ENCODE peak calls at places on chromosomes 1 and 21, in eight cellular contexts. X is psoas muscle, L is left lung, O is breast epithelium, N is left ventricle myocardium inferior, P is aorta, Z is OCI-LY7, B is uterus. S is an unnamed sample.

GRCh38 chr1:8159470-8160024 is 133.4 kb upstream of the ERRFI1 start:
- DNase-seq in P (no peak), O (no peak), N (no peak), B (no peak), L (no peak), X (no peak), Z (no peak), S (no peak)

GRCh38 chr1:2606806-2607680 is 20.5 kb downstream of the PRXL2B start:
- DNase-seq in N (no peak), P (no peak), O (no peak), X (no peak), L (peak), Z (no peak), B (no peak), S (no peak)

GRCh38 chr1:59022199-59022598 is 238.4 kb upstream of the JUN start:
- DNase-seq in N (no peak), Z (no peak), L (no peak), O (no peak), X (no peak), P (no peak), B (no peak), S (no peak)

GRCh38 chr1:24683713-24684162 is 40.6 kb downstream of the SRRM1 start:
- DNase-seq in B (peak), Z (no peak), L (no peak), X (no peak), N (no peak), O (no peak), P (no peak), S (peak)

GRCh38 chr21:34886554-34887385 is 162.3 kb downstream of the RUNX1 start:
- DNase-seq in P (peak), Z (no peak), X (peak), N (peak), O (no peak), B (no peak), L (peak), S (peak)

GRCh38 chr1:42767510-42767924 is 468 bp downstream of the C1orf50 start:
- DNase-seq in P (no peak), O (no peak), X (no peak), L (no peak), N (no peak), Z (no peak), B (no peak), S (no peak)

GRCh38 chr1:41851589-41851988 is 67.1 kb downstream of the HIVEP3 start:
- DNase-seq in L (no peak), Z (no peak), P (no peak), B (no peak), N (no peak), O (no peak), X (no peak), S (peak)

GRCh38 chr1:8315573-8316475 is 2.1 kb upstream of the SLC45A1 start:
- DNase-seq in B (no peak), Z (no peak), L (no peak), O (no peak), X (no peak), P (no peak), N (no peak), S (no peak)

GRCh38 chr1:153040950-153041631 is at the start of gene SPRR2D:
- DNase-seq in L (no peak), X (no peak), P (no peak), B (no peak), Z (no peak), N (no peak), O (no peak), S (no peak)

GRCh38 chr1:30088594-30089556 is 634.5 kb downstream of the MATN1 start:
- DNase-seq in O (no peak), B (no peak), L (no peak), X (no peak), N (peak), P (no peak), Z (no peak), S (no peak)

GRCh38 chr1:14970799-14971141 is 182.8 kb upstream of the TMEM51 start:
- DNase-seq in P (no peak), L (no peak), O (no peak), N (no peak), X (no peak), B (no peak), Z (no peak), S (no peak)

GRCh38 chr1:205013683-205014367 is 29.2 kb upstream of the CNTN2 start:
- DNase-seq in N (peak), Z (no peak), B (peak), O (peak), L (no peak), X (no peak), P (no peak), S (peak)

GRCh38 chr1:43065191-43065590 is 106.5 kb upstream of the SLC2A1 start:
- DNase-seq in Z (no peak), L (peak), P (no peak), O (peak), N (no peak), X (no peak), B (no peak), S (no peak)

GRCh38 chr1:51313268-51313852 is 17.0 kb downstream of the TTC39A start:
- DNase-seq in N (no peak), O (no peak), Z (no peak), P (no peak), X (no peak), B (no peak), L (no peak), S (no peak)

GRCh38 chr1:109466440-109467300 is at the start of gene SYPL2:
- DNase-seq in Z (no peak), B (peak), L (peak), N (peak), P (peak), X (peak), O (no peak), S (no peak)

GRCh38 chr1:10178602-10179407 is 31.6 kb upstream of the KIF1B start:
- DNase-seq in L (no peak), Z (no peak), X (no peak), N (no peak), O (no peak), P (no peak), B (no peak), S (no peak)

GRCh38 chr1:156591432-156592157 is at the start of gene NAXE:
- DNase-seq in B (peak), P (peak), X (peak), L (peak), N (peak), O (peak), Z (peak), S (peak)

GRCh38 chr1:182056596-182057366 is 4.7 kb downstream of the ZNF648 start:
- DNase-seq in P (no peak), L (peak), N (no peak), X (no peak), O (no peak), Z (no peak), B (no peak), S (no peak)

GRCh38 chr1:113456967-113457366 is 66.7 kb downstream of the MAGI3 start:
- DNase-seq in O (peak), X (no peak), Z (no peak), P (peak), L (no peak), N (no peak), B (peak), S (peak)

GRCh38 chr21:35753308-35753707 is 307.0 kb downstream of the SETD4 start:
- DNase-seq in O (no peak), P (no peak), N (no peak), Z (no peak), B (no peak), X (no peak), L (no peak), S (no peak)

GRCh38 chr1:110087812-110088738 is 17.6 kb upstream of the ALX3 start:
- DNase-seq in L (no peak), N (no peak), X (no peak), P (no peak), Z (peak), B (peak), O (no peak), S (peak)

GRCh38 chr1:31788825-31789256 is 24.7 kb upstream of the ADGRB2 start:
- DNase-seq in B (no peak), O (peak), N (no peak), Z (peak), L (no peak), X (no peak), P (no peak), S (peak)

GRCh38 chr1:31786366-31787060 is 22.4 kb upstream of the ADGRB2 start:
- DNase-seq in O (no peak), B (no peak), N (no peak), Z (no peak), P (peak), X (no peak), L (no peak), S (no peak)

GRCh38 chr1:31788138-31788824 is 24.1 kb upstream of the ADGRB2 start:
- DNase-seq in P (peak), X (peak), O (peak), N (peak), B (peak), L (peak), Z (peak), S (peak)

GRCh38 chr1:31787261-31787660 is 23.1 kb upstream of the ADGRB2 start:
- DNase-seq in O (no peak), L (no peak), Z (no peak), N (no peak), B (no peak), X (no peak), P (peak), S (no peak)

DNA sequence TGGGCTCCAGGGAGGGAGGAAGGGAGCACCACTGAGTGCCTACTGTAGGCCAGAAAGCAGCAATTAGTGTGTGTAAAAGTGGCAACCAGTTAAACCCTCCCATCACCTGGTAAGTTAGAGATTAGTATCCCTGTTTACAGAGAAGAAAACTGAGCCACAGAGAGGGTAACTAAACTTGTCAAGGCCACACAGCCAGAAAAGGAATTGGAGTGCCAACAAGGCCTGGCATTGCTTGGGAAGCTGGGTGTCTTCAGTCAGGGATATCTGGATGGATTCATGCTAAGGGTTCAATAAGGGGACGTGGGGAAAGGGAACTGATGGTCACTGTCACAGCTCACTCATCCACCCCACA is 23.6 kb upstream of the ADGRB2 start:
- DNase-seq in Z (peak), B (no peak), P (peak), O (no peak), X (no peak), N (no peak), L (no peak), S (no peak)
- H3K4me3 ChIP-seq in Z (peak), B (no peak), P (no peak), O (peak), X (peak), N (peak), L (no peak), S (peak)

GRCh38 chr1:85575363-85575995 is 5.1 kb upstream of the CCN1 start:
- DNase-seq in P (no peak), Z (no peak), B (no peak), X (no peak), O (no peak), L (no peak), N (no peak), S (no peak)
- H3K4me3 ChIP-seq in P (no peak), Z (no peak), B (no peak), X (no peak), O (no peak), L (no peak), N (no peak), S (no peak)

GRCh38 chr1:100400332-100400933 is 48.1 kb downstream of the CDC14A start:
- DNase-seq in L (no peak), O (no peak), B (no peak), N (peak), X (no peak), P (peak), Z (peak), S (peak)
- H3K4me3 ChIP-seq in L (no peak), O (no peak), B (no peak), N (no peak), X (no peak), P (no peak), Z (no peak), S (no peak)

GRCh38 chr1:23613191-23614126 is 54.2 kb upstream of the ID3 start:
- DNase-seq in P (no peak), N (no peak), L (no peak), O (peak), B (no peak), X (no peak), Z (peak), S (no peak)
- H3K4me3 ChIP-seq in P (no peak), N (no peak), L (no peak), O (no peak), B (no peak), X (no peak), Z (peak), S (no peak)

GRCh38 chr1:207908112-207908734 is 2.7 kb downstream of the CD34 start:
- DNase-seq in O (no peak), P (no peak), B (peak), N (peak), L (no peak), X (peak), Z (no peak), S (peak)
- H3K4me3 ChIP-seq in O (peak), P (no peak), B (no peak), N (peak), L (no peak), X (peak), Z (no peak), S (no peak)

GRCh38 chr1:159014851-159015250 is 5.1 kb downstream of the IFI16 start:
- DNase-seq in P (no peak), X (no peak), B (no peak), L (no peak), Z (no peak), O (no peak), N (no peak), S (no peak)

GRCh38 chr1:159012495-159012894 is 2.8 kb downstream of the IFI16 start:
- DNase-seq in P (no peak), B (no peak), X (no peak), N (no peak), O (no peak), L (no peak), Z (peak), S (no peak)

GRCh38 chr1:159014003-159014571 is 4.4 kb downstream of the IFI16 start:
- DNase-seq in P (no peak), X (no peak), O (no peak), Z (no peak), N (no peak), B (no peak), L (no peak), S (no peak)

GRCh38 chr1:159011701-159012100 is 2.0 kb downstream of the IFI16 start:
- DNase-seq in B (no peak), L (no peak), X (no peak), N (no peak), Z (no peak), P (no peak), O (no peak), S (no peak)

DNA sequence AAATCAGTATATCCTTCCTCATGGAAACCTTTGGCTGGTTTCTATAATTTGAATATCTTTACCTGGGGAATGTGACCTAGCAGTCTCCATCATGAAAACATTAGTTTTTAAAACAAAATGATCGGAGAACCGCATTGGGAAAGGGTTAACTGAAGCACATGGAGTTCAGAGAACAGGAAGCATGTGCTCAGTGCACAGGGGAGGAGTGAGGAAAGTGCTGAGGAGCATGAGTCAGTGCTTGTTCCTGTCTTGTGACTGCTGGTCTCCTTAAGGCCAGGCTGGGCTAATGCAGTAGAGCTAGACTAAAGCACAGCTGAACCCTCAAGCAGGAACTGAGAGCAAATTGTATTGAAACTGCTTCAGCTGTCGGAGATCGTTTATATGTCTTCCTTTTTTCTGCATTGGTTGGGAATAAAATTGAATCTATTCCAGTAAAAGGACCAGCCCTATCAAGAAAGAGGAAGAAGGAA is 5.8 kb downstream of the IFI16 start:
- DNase-seq in Z (peak), B (peak), P (peak), X (peak), L (no peak), N (peak), O (peak), S (peak)
- H3K4me3 ChIP-seq in Z (peak), B (no peak), P (no peak), X (peak), L (no peak), N (peak), O (no peak), S (peak)

DNA sequence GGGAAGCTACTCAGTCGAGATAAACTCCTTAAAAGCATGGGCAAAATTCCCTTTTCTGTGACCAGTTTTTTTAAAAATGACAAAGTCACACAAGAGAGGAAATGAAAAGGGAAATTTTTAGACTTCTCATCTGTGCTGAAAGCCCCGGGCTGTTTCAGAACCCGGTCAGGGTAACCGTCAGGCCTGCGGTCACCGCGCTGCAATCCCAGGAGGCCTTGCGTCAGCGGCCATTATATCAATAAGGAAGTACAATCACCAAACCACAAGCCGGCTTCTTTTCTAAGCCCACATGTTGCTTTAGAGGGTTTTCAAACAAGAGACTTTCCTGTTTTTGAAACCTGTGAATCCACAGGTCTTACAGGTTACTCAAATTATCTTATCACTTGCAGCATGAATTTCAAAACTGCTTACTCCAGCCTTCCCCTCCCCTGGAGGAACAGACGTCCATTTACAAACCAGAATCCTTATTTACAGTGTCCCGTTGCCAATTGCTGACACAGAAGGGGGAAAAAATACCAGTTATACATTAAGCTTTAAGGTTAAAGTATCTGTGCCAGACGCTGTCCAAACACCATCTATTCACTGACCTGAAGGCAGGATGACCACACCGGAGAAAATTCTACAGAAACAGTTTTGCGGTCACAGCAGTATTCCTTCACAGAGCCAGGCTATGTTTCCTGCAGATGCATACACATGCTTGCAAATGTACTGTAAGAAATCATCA is 165.3 kb downstream of the TOMM20 start:
- DNase-seq in O (peak), P (peak), Z (peak), N (peak), X (peak), L (peak), B (peak), S (peak)
- H3K4me3 ChIP-seq in O (no peak), P (no peak), Z (peak), N (no peak), X (no peak), L (no peak), B (no peak), S (no peak)

DNA sequence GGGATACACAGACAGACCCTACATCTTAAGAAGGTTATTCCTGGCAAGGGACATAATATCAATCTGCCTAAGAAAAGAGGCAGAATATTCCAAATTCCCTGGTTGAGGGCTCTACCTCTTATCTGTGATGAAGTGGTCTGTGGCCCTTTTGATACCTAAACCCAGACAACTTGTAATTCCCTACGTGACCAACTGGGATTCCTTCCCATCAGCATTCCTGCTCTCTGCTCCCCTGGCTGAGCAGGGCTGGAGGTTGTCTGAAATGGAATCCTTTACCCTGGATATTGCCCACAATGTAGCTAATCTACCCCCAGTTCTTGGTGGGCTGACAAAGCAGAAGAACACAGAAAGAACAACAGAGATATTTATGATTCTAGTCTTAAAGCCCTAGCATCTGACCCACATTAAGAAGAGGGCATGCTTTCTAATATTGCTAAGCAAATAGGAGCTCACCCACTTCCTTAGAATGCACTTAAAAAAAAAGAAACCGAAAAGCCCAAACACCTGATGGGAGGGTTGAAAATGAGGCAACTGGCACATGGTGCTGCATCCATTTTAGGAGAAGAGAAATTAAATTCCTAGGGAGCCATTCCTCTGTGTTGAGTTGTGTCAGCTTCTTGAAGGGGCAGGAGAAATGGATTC is 36.8 kb downstream of the GADD45A start:
- DNase-seq in L (no peak), O (no peak), N (no peak), B (no peak), P (no peak), Z (peak), X (no peak), S (no peak)
- H3K4me3 ChIP-seq in L (no peak), O (no peak), N (no peak), B (no peak), P (no peak), Z (no peak), X (no peak), S (no peak)

DNA sequence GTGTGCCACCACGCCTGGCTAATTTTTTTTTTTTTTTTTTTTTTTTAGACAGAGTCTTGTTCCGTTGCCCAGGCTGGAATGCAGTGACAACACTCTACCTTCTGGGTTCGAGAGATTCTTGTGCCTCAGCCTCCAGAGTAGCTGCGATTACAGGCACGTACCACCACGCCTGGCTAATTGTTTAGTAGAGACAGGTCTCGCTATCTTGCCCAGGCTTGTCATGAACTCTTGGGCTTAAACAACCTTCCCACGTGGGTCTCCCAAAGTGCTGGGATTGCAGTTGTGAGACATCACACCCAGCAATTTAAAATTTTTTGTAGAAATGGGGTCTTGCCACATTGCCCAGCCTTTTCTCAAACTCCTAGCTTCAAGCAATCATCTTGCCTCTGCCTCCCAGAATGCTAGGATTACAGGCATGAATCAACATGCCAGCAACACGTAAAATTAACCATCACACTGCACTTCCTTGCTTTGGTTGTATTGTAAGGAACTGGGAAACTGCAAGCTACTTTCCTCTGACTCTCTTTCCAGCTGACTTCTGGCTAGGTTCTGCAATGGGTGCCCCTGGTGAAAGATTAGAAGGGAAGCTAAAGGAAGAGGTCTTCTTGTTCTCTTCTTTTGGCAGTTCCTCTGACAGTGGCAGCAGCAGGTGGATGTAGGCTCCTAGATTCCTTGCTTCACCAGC is 13.9 kb upstream of the IL6R start:
- DNase-seq in B (no peak), P (no peak), N (no peak), Z (no peak), O (no peak), L (no peak), X (no peak), S (no peak)
- H3K4me3 ChIP-seq in B (no peak), P (no peak), N (no peak), Z (no peak), O (no peak), L (no peak), X (no peak), S (no peak)